ENCODE peak calls at places on chromosomes 12 and 14, in four cellular contexts. X is T-helper 2 cell; A is activated naive CD4-positive, alpha-beta T cell; H is activated effector memory CD4-positive, alpha-beta T cell treated with Interleukin-2 at 50 U/mL for 16 hours. O is an unnamed sample.

GRCh38 chr12:96366255-96366654 is 34.0 kb downstream of the CDK17 start:
- DNase-seq in A (no peak), H (no peak), X (no peak), O (no peak)

GRCh38 chr14:78278464-78278863 is 108.3 kb downstream of the NRXN3 start:
- DNase-seq in X (no peak), H (no peak), A (no peak), O (no peak)

GRCh38 chr14:82806016-82806415 is 1272.4 kb upstream of the SEL1L start:
- DNase-seq in X (no peak), A (no peak), H (no peak), O (no peak)

GRCh38 chr12:40137252-40137651 is 31.4 kb upstream of the SLC2A13 start:
- DNase-seq in X (no peak), H (no peak), A (no peak), O (peak)

GRCh38 chr14:86777950-86778602 is 1214.9 kb downstream of the GALC start:
- DNase-seq in X (no peak), A (no peak), H (no peak), O (no peak)

GRCh38 chr12:7498832-7499231 is 4.7 kb downstream of the CD163 start:
- DNase-seq in X (no peak), H (no peak), A (no peak), O (no peak)

GRCh38 chr12:43283206-43283605 is 268.8 kb downstream of the ADAMTS20 start:
- DNase-seq in X (no peak), A (no peak), H (no peak), O (no peak)

GRCh38 chr12:33349791-33350190 is 89.8 kb downstream of the SYT10 start:
- DNase-seq in A (no peak), X (no peak), H (no peak), O (no peak)

GRCh38 chr14:66244834-66245233 is 241.3 kb upstream of the CCDC196 start:
- DNase-seq in X (no peak), A (no peak), H (no peak), O (no peak)

GRCh38 chr12:64781374-64782029 is 22.3 kb upstream of the GNS start:
- DNase-seq in A (no peak), X (no peak), H (no peak), O (no peak)

GRCh38 chr12:99521664-99522063 is 125.9 kb upstream of the GARIN6 start:
- DNase-seq in A (no peak), X (no peak), H (no peak), O (no peak)

GRCh38 chr12:93990832-93991748 is 157.3 kb upstream of the PLXNC1 start:
- DNase-seq in X (no peak), A (no peak), H (no peak), O (no peak)

GRCh38 chr12:62647586-62647985 is 181.0 kb downstream of the MON2 start:
- DNase-seq in H (no peak), X (no peak), A (no peak), O (no peak)

GRCh38 chr12:48776956-48777355 is 11.9 kb downstream of the ADCY6 start:
- DNase-seq in A (no peak), X (no peak), H (no peak), O (no peak)

GRCh38 chr14:100147181-100147631 is 12.2 kb downstream of the DEGS2 start:
- DNase-seq in A (no peak), X (peak), H (peak), O (peak)

GRCh38 chr12:53985900-53986685 is 1.1 kb downstream of the HOXC10 start:
- DNase-seq in H (no peak), X (no peak), A (no peak), O (no peak)

GRCh38 chr14:23351681-23352505 is 794 bp downstream of the SLC22A17 start:
- DNase-seq in X (no peak), A (no peak), H (no peak), O (no peak)

GRCh38 chr14:95200404-95200803 is 43.1 kb upstream of the DICER1 start:
- DNase-seq in A (no peak), X (no peak), H (no peak), O (no peak)

GRCh38 chr12:94676011-94676709 is 25.8 kb upstream of the TMCC3 start:
- DNase-seq in H (no peak), X (no peak), A (no peak), O (peak)

GRCh38 chr12:39103552-39104165 is 198.3 kb upstream of the CPNE8 start:
- DNase-seq in X (no peak), A (no peak), H (no peak), O (peak)

GRCh38 chr12:2484141-2484776 is 310.5 kb upstream of the FKBP4 start:
- DNase-seq in A (no peak), H (no peak), X (no peak), O (no peak)

GRCh38 chr12:54018608-54018984 is 9.6 kb upstream of the HOXC6 start:
- DNase-seq in X (no peak), H (no peak), A (no peak), O (no peak)

GRCh38 chr12:52870361-52871290 is 21.8 kb upstream of the KRT78 start:
- DNase-seq in A (peak), X (peak), H (peak), O (no peak)

GRCh38 chr14:105767315-105767714 is 240.9 kb downstream of the TMEM121 start:
- DNase-seq in X (no peak), H (no peak), A (no peak), O (no peak)

GRCh38 chr12:85253823-85254222 is 26.2 kb upstream of the ALX1 start:
- DNase-seq in A (no peak), H (no peak), X (no peak), O (no peak)

GRCh38 chr14:102805454-102805891 is 28.2 kb downstream of the TRAF3 start:
- DNase-seq in A (no peak), H (peak), X (no peak), O (no peak)

GRCh38 chr12:94644622-94645021 is 5.7 kb downstream of the TMCC3 start:
- DNase-seq in H (no peak), A (no peak), X (no peak), O (no peak)

GRCh38 chr12:79884401-79885006 is 50.4 kb downstream of the PPP1R12A start:
- DNase-seq in X (no peak), H (no peak), A (no peak), O (no peak)

GRCh38 chr12:54262403-54262925 is 17.5 kb downstream of the CBX5 start:
- DNase-seq in A (no peak), X (no peak), H (no peak), O (no peak)

GRCh38 chr12:41190360-41190759 is 2.2 kb downstream of the PDZRN4 start:
- DNase-seq in A (no peak), H (no peak), X (no peak), O (no peak)

GRCh38 chr12:106044773-106045172 is 94.0 kb downstream of the NUAK1 start:
- DNase-seq in X (no peak), H (no peak), A (no peak), O (no peak)

GRCh38 chr14:23028800-23029199 is 5.9 kb downstream of the PSMB5 start:
- DNase-seq in X (no peak), H (no peak), A (no peak), O (peak)

O was measured in Jurkat, Clone E6-1.